ENCODE peak calls at places on chromosomes 12 and 14, in ten cellular contexts. L, Y, E, R, K, O, X, P, D and T are unnamed samples.

GRCh38 chr12:116466536-116466935 is 92.6 kb upstream of the MAP1LC3B2 start:
- DNase-seq in L (no peak), Y (no peak), E (no peak), R (peak; percentile 69), K (no peak), O (peak; percentile 21), X (peak; percentile 34), P (peak; percentile 86), D (no peak), T (no peak)

GRCh38 chr12:26987634-26988424 is 26.4 kb downstream of the TM7SF3 start:
- DNase-seq in L (no peak), Y (no peak), E (no peak), R (peak; percentile 17), K (no peak), O (peak; percentile 17), X (peak; percentile 72), P (peak; percentile 41), D (no peak), T (no peak)

GRCh38 chr14:96811265-96811664 is 14.1 kb downstream of the VRK1 start:
- DNase-seq in L (peak; percentile 86), Y (no peak), E (no peak), R (peak; percentile 82), K (no peak), O (peak; percentile 74), X (peak; percentile 75), P (no peak), D (no peak), T (no peak)

GRCh38 chr12:76915381-76916169 is 36.8 kb upstream of the CSRP2 start:
- DNase-seq in L (no peak), Y (no peak), E (no peak), R (no peak), K (no peak), O (peak; percentile 39), X (peak; percentile 38), P (peak; percentile 48), D (no peak), T (no peak)

GRCh38 chr12:71472441-71472911 is 32.9 kb downstream of the LGR5 start:
- DNase-seq in L (no peak), Y (no peak), E (no peak), R (peak; percentile 30), K (no peak), O (no peak), X (no peak), P (no peak), D (no peak), T (no peak)

GRCh38 chr12:104605685-104606084 is 148.9 kb downstream of the CHST11 start:
- DNase-seq in L (no peak), Y (peak; percentile 36), E (no peak), R (no peak), K (no peak), O (peak; percentile 31), X (no peak), P (peak; percentile 78), D (no peak), T (no peak)

GRCh38 chr14:104680806-104681688 is 8.4 kb upstream of the INF2 start:
- DNase-seq in L (peak; percentile 89), Y (no peak), E (no peak), R (peak; percentile 85), K (peak; percentile 83), O (peak; percentile 80), X (peak; percentile 86), P (peak; percentile 91), D (peak; percentile 55), T (peak; percentile 86)

GRCh38 chr12:71024827-71025226 is 104.3 kb upstream of the PTPRR start:
- DNase-seq in L (no peak), Y (no peak), E (no peak), R (no peak), K (no peak), O (no peak), X (no peak), P (no peak), D (no peak), T (no peak)

GRCh38 chr14:103361868-103362267 is 23.3 kb upstream of the MARK3 start:
- DNase-seq in L (peak; percentile 98), Y (no peak), E (no peak), R (peak; percentile 99), K (no peak), O (peak; percentile 98), X (peak; percentile 97), P (peak; percentile 88), D (peak; percentile 58), T (no peak)

GRCh38 chr14:101120636-101121398 is 217.3 kb upstream of the RTL1 start:
- DNase-seq in L (no peak), Y (no peak), E (no peak), R (no peak), K (peak; percentile 4), O (no peak), X (no peak), P (no peak), D (no peak), T (peak; percentile 86)

GRCh38 chr14:54711312-54711711 is 144.4 kb downstream of the SAMD4A start:
- DNase-seq in L (no peak), Y (no peak), E (no peak), R (no peak), K (no peak), O (no peak), X (no peak), P (no peak), D (no peak), T (no peak)

GRCh38 chr12:118327381-118327780 is 45.3 kb downstream of the TAOK3 start:
- DNase-seq in L (no peak), Y (no peak), E (no peak), R (peak; percentile 33), K (no peak), O (peak; percentile 52), X (no peak), P (no peak), D (no peak), T (no peak)

GRCh38 chr12:7092229-7092985 is at the start of gene C1R:
- DNase-seq in L (peak; percentile 48), Y (peak; percentile 84), E (no peak), R (peak; percentile 92), K (peak; percentile 59), O (peak; percentile 95), X (peak; percentile 63), P (peak; percentile 89), D (peak; percentile 76), T (peak; percentile 86)

GRCh38 chr14:100309028-100309718 is 2.9 kb upstream of the SLC25A29 start:
- DNase-seq in L (no peak), Y (no peak), E (no peak), R (no peak), K (no peak), O (no peak), X (no peak), P (no peak), D (no peak), T (no peak)

GRCh38 chr12:106214576-106214975 is 33.2 kb downstream of the CKAP4 start:
- DNase-seq in L (no peak), Y (no peak), E (no peak), R (no peak), K (no peak), O (no peak), X (no peak), P (peak; percentile 40), D (no peak), T (no peak)

GRCh38 chr14:65079201-65079600 is 23.1 kb downstream of the MAX start:
- DNase-seq in L (no peak), Y (no peak), E (no peak), R (no peak), K (no peak), O (no peak), X (no peak), P (no peak), D (no peak), T (no peak)

GRCh38 chr12:69969011-69969410 is 144.0 kb downstream of the MYRFL start:
- DNase-seq in L (no peak), Y (no peak), E (no peak), R (no peak), K (no peak), O (no peak), X (no peak), P (no peak), D (no peak), T (no peak)

GRCh38 chr12:69966839-69967238 is 141.8 kb downstream of the MYRFL start:
- DNase-seq in L (peak; percentile 99), Y (no peak), E (no peak), R (peak; percentile 6), K (no peak), O (no peak), X (peak; percentile 92), P (no peak), D (peak; percentile 9), T (no peak)

GRCh38 chr12:69972136-69972535 is 147.1 kb downstream of the MYRFL start:
- DNase-seq in L (peak; percentile 30), Y (no peak), E (no peak), R (no peak), K (no peak), O (no peak), X (peak; percentile 80), P (no peak), D (no peak), T (no peak)

GRCh38 chr12:69966409-69966808 is 141.4 kb downstream of the MYRFL start:
- DNase-seq in L (peak; percentile 96), Y (no peak), E (no peak), R (peak; percentile 55), K (no peak), O (peak; percentile 24), X (peak; percentile 95), P (peak; percentile 59), D (peak; percentile 49), T (no peak)
- H3K4me2 ChIP-seq in L (peak overlapping the region; percentile 68), Y (no peak overlapping the region), E (no peak overlapping the region), R (no peak overlapping the region), K (peak overlapping the region; percentile 10), O (no peak overlapping the region), X (peak overlapping the region; percentile 74), P (no peak overlapping the region), D (peak overlapping the region; percentile 17), T (no peak overlapping the region)

GRCh38 chr12:108702534-108702933 is 28.8 kb downstream of the CORO1C start:
- DNase-seq in L (no peak), Y (no peak), E (no peak), R (no peak), K (no peak), O (no peak), X (no peak), P (no peak), D (no peak), T (no peak)
- H2AFZ ChIP-seq in L (no peak overlapping the region), Y (no peak overlapping the region), E (no peak overlapping the region), R (no peak overlapping the region), K (no peak overlapping the region), O (no peak overlapping the region), X (no peak overlapping the region), P (no peak overlapping the region), D (no peak overlapping the region), T (no peak overlapping the region)

DNA sequence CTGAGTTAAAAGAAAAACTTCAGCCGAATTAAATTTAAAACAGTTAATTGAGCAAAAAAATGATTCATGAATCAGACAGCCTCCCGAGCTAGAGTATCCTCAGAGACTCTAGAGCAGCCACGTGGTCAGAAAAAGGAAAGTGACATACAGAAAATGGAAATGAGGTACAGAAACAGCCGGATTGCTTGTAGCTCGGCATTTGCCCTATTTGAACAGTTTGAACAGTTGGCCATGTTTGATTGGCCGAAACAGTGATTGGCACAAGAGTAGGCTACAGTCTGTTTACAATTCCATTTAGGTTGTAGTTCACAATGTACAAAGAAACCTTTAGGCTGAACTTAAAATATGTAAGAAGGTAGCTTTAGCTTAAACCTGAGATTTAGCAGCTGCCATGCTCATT is 12.9 kb upstream of the OXA1L start:
- DNase-seq in L (no peak), Y (no peak), E (no peak), R (no peak), K (peak; percentile 66), O (no peak), X (no peak), P (no peak), D (no peak), T (peak; percentile 79)
- H3K4me2 ChIP-seq in L (no peak overlapping the region), Y (no peak overlapping the region), E (no peak overlapping the region), R (no peak overlapping the region), K (peak overlapping the region; percentile 42), O (no peak overlapping the region), X (no peak overlapping the region), P (no peak overlapping the region), D (no peak overlapping the region), T (peak overlapping the region; percentile 18)

GRCh38 chr12:87529386-87529785 is 499.8 kb downstream of the C12orf50 start:
- DNase-seq in L (no peak), Y (no peak), E (no peak), R (no peak), K (no peak), O (no peak), X (no peak), P (no peak), D (no peak), T (no peak)
- H2AFZ ChIP-seq in L (peak overlapping the region; percentile 17), Y (no peak overlapping the region), E (no peak overlapping the region), R (no peak overlapping the region), K (no peak overlapping the region), O (no peak overlapping the region), X (no peak overlapping the region), P (no peak overlapping the region), D (no peak overlapping the region), T (no peak overlapping the region)